ENCODE peak calls at places on chromosome 5, in seven cellular contexts. O is MM.1S, I is GM12878, P is IMR-90, F is GM23338, H is SK-N-SH, A is A549. M is an unnamed sample.

GRCh38 chr5:33850100-33850594 is 41.6 kb downstream of the ADAMTS12 start:
- DNase-seq in P (peak), O (peak), I (peak), F (peak), A (peak), H (no peak), M (peak)

GRCh38 chr5:38994329-38994927 is 79.8 kb downstream of the RICTOR start:
- DNase-seq in O (peak), H (peak), I (no peak), P (peak), F (peak), A (peak), M (no peak)

GRCh38 chr5:74660146-74660545 is 19.6 kb upstream of the ENC1 start:
- DNase-seq in I (no peak), F (no peak), H (no peak), A (no peak), P (peak), O (no peak), M (no peak)

GRCh38 chr5:138352722-138353549 is 451 bp downstream of the KDM3B start:
- DNase-seq in O (peak), I (no peak), H (peak), A (peak), F (peak), P (peak), M (peak)

GRCh38 chr5:56815657-56816545 is 552 bp downstream of the MAP3K1 start:
- DNase-seq in A (peak), H (peak), I (no peak), O (peak), F (peak), P (peak), M (peak)

GRCh38 chr5:180618830-180619562 is 27.7 kb upstream of the SCGB3A1 start:
- DNase-seq in H (peak), O (no peak), P (peak), A (peak), F (peak), I (no peak), M (peak)

GRCh38 chr5:112848116-112848811 is 12.8 kb upstream of the SRP19 start:
- DNase-seq in P (peak), O (peak), H (peak), A (peak), I (peak), F (peak), M (peak)

GRCh38 chr5:116361171-116361967 is 213.3 kb downstream of the SEMA6A start:
- DNase-seq in F (peak), P (no peak), A (no peak), I (no peak), O (no peak), H (peak), M (peak)

DNA sequence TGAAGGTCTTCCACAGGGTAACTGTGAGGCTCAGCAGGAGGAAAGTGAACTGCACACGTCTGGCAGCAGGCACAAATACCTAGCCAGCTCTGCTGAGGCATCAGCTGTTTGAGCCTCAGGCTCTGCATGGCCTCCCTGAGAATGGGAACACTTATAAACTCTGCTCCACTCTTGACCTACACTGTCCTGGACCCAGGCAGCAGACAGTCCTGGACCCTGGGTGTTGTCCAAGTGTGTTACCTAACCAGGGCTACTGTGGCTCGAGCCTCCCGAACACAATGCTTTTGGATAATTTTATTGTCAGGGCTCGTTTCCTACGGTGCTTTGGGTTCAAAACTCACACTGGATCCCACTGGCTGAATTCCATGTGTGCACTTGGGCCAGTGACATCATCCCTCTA is 497.9 kb downstream of the SEMA5A start:
- DNase-seq in F (no peak), O (no peak), I (no peak), P (no peak), H (no peak), A (no peak), M (no peak)
- H3K4me2 ChIP-seq in F (no peak), O (no peak), I (no peak), P (no peak), H (peak), A (no peak), M (no peak)

GRCh38 chr5:351911-352225 is 30.4 kb downstream of the AHRR start:
- DNase-seq in H (no peak), I (no peak), O (no peak), A (no peak), F (no peak), P (no peak), M (no peak)

GRCh38 chr5:351084-351910 is 29.8 kb downstream of the AHRR start:
- DNase-seq in O (no peak), I (no peak), F (no peak), A (no peak), P (no peak), H (no peak), M (no peak)

GRCh38 chr5:347712-348284 is 26.3 kb downstream of the AHRR start:
- DNase-seq in H (no peak), P (no peak), A (no peak), I (no peak), F (no peak), O (no peak), M (no peak)

GRCh38 chr5:348726-349125 is 27.2 kb downstream of the AHRR start:
- DNase-seq in I (no peak), H (no peak), O (no peak), P (no peak), A (no peak), F (no peak), M (no peak)

DNA sequence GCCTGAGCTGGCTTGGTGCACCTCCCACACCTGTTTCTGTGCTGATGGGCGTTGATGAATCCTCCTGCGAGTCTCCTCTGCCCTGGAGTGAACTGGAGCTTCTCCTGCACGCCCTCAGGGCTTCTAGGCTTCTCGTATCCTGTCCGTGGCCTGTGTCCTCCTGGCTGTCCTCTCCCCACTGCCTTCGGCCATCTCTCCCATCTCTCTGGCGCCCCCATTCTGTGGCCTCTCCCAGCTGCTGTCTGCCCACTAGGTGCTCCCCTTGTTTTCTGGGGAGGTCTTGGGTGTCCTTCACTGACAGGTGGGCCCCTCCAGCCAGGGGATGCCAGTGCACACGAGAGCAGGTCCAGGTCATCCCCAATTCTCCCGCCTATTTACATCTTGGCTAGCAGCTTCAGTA is 28.8 kb downstream of the AHRR start:
- DNase-seq in O (no peak), P (no peak), F (peak), A (peak), H (peak), I (no peak), M (peak)
- TF ChIP-seq CTCF in O (peak), P (peak), F (peak), A (no peak), H (peak), I (peak), M (peak)

GRCh38 chr5:123803359-123803758 is 291.4 kb downstream of the CSNK1G3 start:
- DNase-seq in H (no peak), O (peak), F (no peak), P (no peak), A (no peak), I (no peak), M (no peak)

GRCh38 chr5:123805300-123805699 is 293.3 kb downstream of the CSNK1G3 start:
- DNase-seq in P (no peak), I (no peak), F (no peak), H (no peak), A (no peak), O (no peak), M (no peak)

GRCh38 chr5:123806644-123807043 is 294.7 kb downstream of the CSNK1G3 start:
- DNase-seq in F (no peak), H (no peak), P (no peak), A (no peak), O (no peak), I (no peak), M (no peak)

GRCh38 chr5:123800640-123801039 is 288.7 kb downstream of the CSNK1G3 start:
- DNase-seq in H (no peak), O (no peak), I (no peak), P (no peak), A (no peak), F (no peak), M (no peak)

DNA sequence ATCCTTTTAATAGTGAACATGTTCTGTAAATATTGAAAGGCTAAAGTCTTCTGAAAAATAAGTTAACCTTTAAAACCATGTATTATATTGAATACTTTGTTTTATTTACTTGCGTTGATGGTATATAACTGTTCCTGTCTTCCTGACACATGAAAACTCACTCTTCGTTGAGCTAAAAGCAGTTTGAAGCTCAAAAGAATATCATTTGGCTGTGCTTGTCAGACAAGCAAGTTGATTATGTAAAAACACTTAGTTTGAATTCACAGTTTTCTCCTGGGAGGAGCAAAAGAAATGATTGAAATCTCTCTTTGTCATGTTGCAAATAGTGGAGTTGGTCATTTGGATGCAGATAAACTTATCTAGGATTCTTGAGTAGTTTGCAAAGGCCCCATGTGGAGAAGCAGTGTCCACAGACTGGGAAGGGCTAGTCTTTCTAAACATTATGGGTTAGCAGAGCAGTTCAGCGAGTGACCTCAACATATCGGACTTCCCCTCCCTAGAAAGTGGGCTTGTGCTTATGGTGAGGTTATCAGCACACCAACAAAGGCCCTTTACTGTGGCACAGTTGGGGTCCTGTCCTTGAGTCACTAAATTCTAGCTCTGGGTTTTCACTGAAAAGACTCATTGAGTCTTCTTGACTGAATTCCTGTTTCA is 290.4 kb downstream of the CSNK1G3 start:
- DNase-seq in I (no peak), P (no peak), O (no peak), A (no peak), F (peak), H (no peak), M (no peak)
- H3K4me2 ChIP-seq in I (no peak), P (no peak), O (no peak), A (no peak), F (peak), H (no peak), M (no peak)

GRCh38 chr5:158013939-158014338 is 155.0 kb upstream of the CLINT1 start:
- DNase-seq in A (peak), P (peak), H (no peak), I (no peak), F (peak), O (peak), M (peak)
- TF ChIP-seq CTCF in A (peak), P (peak), H (peak), I (peak), F (peak), O (peak), M (peak)

DNA sequence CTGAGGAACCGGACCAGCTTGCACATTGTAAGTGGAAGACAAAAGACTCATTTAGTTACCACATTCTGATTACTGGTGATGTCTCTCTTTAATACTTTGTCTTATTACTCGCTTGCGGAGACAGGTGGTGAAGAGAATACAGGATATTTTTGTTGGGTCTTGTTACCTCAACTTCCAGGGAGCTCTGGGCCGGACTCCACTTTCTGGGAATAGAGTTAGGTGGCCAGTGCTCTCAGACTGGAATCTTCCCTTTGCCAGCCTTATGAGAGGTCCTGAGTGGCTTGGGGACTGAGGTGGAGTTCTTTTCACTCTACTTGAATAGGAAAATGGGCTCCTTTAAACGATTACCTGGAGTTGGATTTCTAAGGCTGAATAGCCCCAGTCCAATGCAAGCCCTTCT is 33.3 kb upstream of the SPRY4 start:
- DNase-seq in I (no peak), A (no peak), H (no peak), F (no peak), P (no peak), O (no peak), M (no peak)
- H3K4me2 ChIP-seq in I (no peak), A (peak), H (peak), F (peak), P (peak), O (no peak), M (no peak)

DNA sequence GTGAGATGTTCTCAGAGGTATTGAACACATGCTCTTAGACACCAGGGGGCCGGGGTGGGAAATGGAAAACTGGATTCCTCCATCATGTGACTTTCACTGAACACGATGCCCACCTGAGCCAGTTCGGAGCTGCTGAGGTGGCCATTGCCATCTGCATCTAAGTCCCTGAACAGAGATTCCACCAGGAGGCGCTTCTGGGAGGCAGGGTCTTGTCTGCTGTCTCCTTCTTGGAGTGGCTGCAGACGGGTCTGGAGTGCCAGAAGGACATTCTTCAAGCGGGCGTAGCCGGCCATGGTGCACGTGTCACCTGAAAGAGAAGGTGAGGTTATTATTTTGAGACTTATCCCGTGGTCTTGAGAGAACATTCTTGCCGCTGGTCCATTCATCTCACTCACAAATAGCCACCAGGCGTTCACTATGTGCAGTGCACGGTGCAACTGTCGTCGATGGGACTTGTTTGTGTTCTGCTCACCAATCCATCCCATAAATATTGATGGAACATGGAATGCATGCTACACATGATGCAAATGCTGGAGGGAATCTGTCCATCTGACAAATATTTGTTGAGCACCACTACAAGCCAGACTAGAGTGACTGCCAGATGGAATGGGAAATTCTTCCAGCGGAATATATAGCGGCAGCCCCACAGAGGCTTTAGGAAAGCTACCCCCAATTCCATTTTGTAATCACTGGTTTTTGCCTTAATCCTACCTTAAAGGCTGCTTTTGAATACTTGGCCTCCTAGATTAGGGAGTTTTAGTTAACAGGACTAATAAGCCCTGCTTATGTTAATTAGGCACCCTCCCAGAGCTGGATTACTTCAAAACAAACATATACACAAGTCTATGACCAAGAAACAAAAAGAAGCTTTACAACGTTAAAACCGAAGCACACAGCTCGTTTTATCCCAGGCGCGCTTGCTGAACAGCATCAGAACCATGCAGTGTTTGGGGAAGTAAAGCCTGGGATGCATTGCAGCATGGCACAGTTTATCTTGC is 264.8 kb downstream of the HSPA4 start:
- DNase-seq in F (peak), O (no peak), I (no peak), H (no peak), A (peak), P (no peak), M (peak)
- TF ChIP-seq CTCF in F (peak), O (no peak), I (peak), H (peak), A (peak), P (peak), M (peak)

GRCh38 chr5:160436017-160436416 is 14.4 kb downstream of the PTTG1 start:
- DNase-seq in I (no peak), A (no peak), H (no peak), O (no peak), F (no peak), P (no peak), M (no peak)
- H3K4me2 ChIP-seq in I (no peak), A (no peak), H (no peak), O (no peak), F (no peak), P (no peak), M (no peak)

GRCh38 chr5:171770153-171770552 is 15.5 kb upstream of the SMIM23 start:
- DNase-seq in A (no peak), H (no peak), O (no peak), P (no peak), F (peak), I (no peak), M (peak)
- TF ChIP-seq CTCF in A (no peak), H (no peak), O (no peak), P (no peak), F (peak), I (peak), M (peak)

DNA sequence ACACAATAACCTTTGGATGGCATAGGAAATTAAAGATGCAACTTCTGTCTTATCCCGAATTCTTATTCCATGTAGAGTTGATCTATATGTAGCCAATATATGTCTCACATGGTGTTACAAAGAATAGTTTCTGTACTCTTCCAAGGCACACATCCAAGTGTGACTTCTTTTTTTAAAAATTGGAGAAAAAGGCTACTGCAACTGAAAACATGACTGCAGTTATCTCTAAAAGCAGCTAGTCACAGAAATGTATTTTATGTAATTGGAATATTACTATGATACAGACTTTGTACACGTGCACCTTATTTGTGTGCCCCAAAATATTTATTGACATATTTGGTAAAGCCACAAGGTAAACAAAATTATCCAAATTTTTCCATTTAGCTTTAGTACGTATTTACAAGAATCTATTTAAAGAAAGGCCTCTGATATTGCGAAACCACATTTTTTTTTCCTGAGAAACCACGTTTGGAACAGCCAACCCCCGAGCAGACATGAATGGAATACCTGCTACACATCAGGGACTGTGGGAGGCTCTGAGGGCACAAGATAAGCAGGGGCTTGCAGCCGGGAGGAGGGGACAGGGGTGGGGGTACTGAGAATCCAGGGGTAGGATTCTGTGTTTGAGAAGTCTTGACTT is 133.4 kb downstream of the WDR41 start:
- DNase-seq in I (no peak), O (no peak), F (no peak), H (no peak), A (no peak), P (peak), M (no peak)
- H3K4me2 ChIP-seq in I (no peak), O (no peak), F (no peak), H (no peak), A (peak), P (no peak), M (no peak)

GRCh38 chr5:103942587-103943186 is 380.1 kb upstream of the NUDT12 start:
- DNase-seq in P (no peak), O (peak), I (no peak), A (no peak), H (peak), F (no peak), M (no peak)
- TF ChIP-seq CTCF in P (no peak), O (peak), I (no peak), A (no peak), H (peak), F (no peak), M (no peak)